ENCODE peak calls at places on chromosomes 1 and 21, in seven cellular contexts. One of them, this sample, is unnamed.
A peak's percentile ranks its signal among the peaks of the same experiment; 100 is the strongest.

GRCh38 chr1:73161418-73161817 is 879.1 kb upstream of the NEGR1 start:
- DNase-seq in kidney tubule cell: no peak
- DNase-seq in NT2/D1: no peak
- DNase-seq in stimulated activated CD4-positive, alpha-beta T cell treated with anti-CD3 and anti-CD28 coated beads, TNF-alpha, amount 100 ng/mL, for 4 hours: no peak
- DNase-seq in fibroblast of gingiva: no peak
- DNase-seq in Caco-2: no peak
- DNase-seq in BE2C: no peak
- DNase-seq in this sample: no peak

GRCh38 chr1:203215573-203215972 is 13.9 kb downstream of the CHIT1 start:
- DNase-seq in stimulated activated CD4-positive, alpha-beta T cell treated with anti-CD3 and anti-CD28 coated beads, TNF-alpha, amount 100 ng/mL, for 4 hours: no peak
- DNase-seq in kidney tubule cell: no peak
- DNase-seq in NT2/D1: no peak
- DNase-seq in BE2C: no peak
- DNase-seq in Caco-2: no peak
- DNase-seq in fibroblast of gingiva: no peak
- DNase-seq in this sample: no peak

GRCh38 chr1:248359415-248359814 is 2.0 kb upstream of the OR2T4 start:
- DNase-seq in BE2C: no peak
- DNase-seq in fibroblast of gingiva: no peak
- DNase-seq in kidney tubule cell: no peak
- DNase-seq in stimulated activated CD4-positive, alpha-beta T cell treated with anti-CD3 and anti-CD28 coated beads, TNF-alpha, amount 100 ng/mL, for 4 hours: no peak
- DNase-seq in Caco-2: no peak
- DNase-seq in NT2/D1: no peak
- DNase-seq in this sample: no peak

GRCh38 chr1:107867422-107867821 is 97.6 kb downstream of the VAV3 start:
- DNase-seq in stimulated activated CD4-positive, alpha-beta T cell treated with anti-CD3 and anti-CD28 coated beads, TNF-alpha, amount 100 ng/mL, for 4 hours: no peak
- DNase-seq in kidney tubule cell: no peak
- DNase-seq in NT2/D1: peak; percentile 91
- DNase-seq in fibroblast of gingiva: no peak
- DNase-seq in Caco-2: no peak
- DNase-seq in BE2C: no peak
- DNase-seq in this sample: no peak

GRCh38 chr1:205915354-205915990 is 27.8 kb downstream of the SLC26A9 start:
- DNase-seq in fibroblast of gingiva: no peak
- DNase-seq in NT2/D1: no peak
- DNase-seq in BE2C: no peak
- DNase-seq in kidney tubule cell: no peak
- DNase-seq in stimulated activated CD4-positive, alpha-beta T cell treated with anti-CD3 and anti-CD28 coated beads, TNF-alpha, amount 100 ng/mL, for 4 hours: no peak
- DNase-seq in Caco-2: no peak
- DNase-seq in this sample: no peak

GRCh38 chr1:85894651-85895050 is 186.4 kb upstream of the ZNHIT6 start:
- DNase-seq in kidney tubule cell: peak; percentile 38
- DNase-seq in Caco-2: no peak
- DNase-seq in NT2/D1: peak; percentile 23
- DNase-seq in stimulated activated CD4-positive, alpha-beta T cell treated with anti-CD3 and anti-CD28 coated beads, TNF-alpha, amount 100 ng/mL, for 4 hours: no peak
- DNase-seq in fibroblast of gingiva: peak; percentile 38
- DNase-seq in BE2C: peak; percentile 40
- DNase-seq in this sample: peak; percentile 7

GRCh38 chr1:82919828-82920227 is 1079.1 kb downstream of the TTLL7 start:
- DNase-seq in fibroblast of gingiva: no peak
- DNase-seq in Caco-2: no peak
- DNase-seq in kidney tubule cell: no peak
- DNase-seq in NT2/D1: no peak
- DNase-seq in stimulated activated CD4-positive, alpha-beta T cell treated with anti-CD3 and anti-CD28 coated beads, TNF-alpha, amount 100 ng/mL, for 4 hours: no peak
- DNase-seq in BE2C: no peak
- DNase-seq in this sample: no peak

GRCh38 chr1:55582078-55582477 is 366.9 kb upstream of the USP24 start:
- DNase-seq in BE2C: no peak
- DNase-seq in fibroblast of gingiva: peak; percentile 87
- DNase-seq in kidney tubule cell: no peak
- DNase-seq in stimulated activated CD4-positive, alpha-beta T cell treated with anti-CD3 and anti-CD28 coated beads, TNF-alpha, amount 100 ng/mL, for 4 hours: no peak
- DNase-seq in Caco-2: no peak
- DNase-seq in NT2/D1: no peak
- DNase-seq in this sample: no peak

GRCh38 chr21:38702196-38702595 is 103.5 kb upstream of the ETS2 start:
- DNase-seq in Caco-2: no peak
- DNase-seq in fibroblast of gingiva: no peak
- DNase-seq in kidney tubule cell: no peak
- DNase-seq in NT2/D1: no peak
- DNase-seq in stimulated activated CD4-positive, alpha-beta T cell treated with anti-CD3 and anti-CD28 coated beads, TNF-alpha, amount 100 ng/mL, for 4 hours: no peak
- DNase-seq in BE2C: no peak
- DNase-seq in this sample: no peak

GRCh38 chr1:32101233-32101681 is 6.6 kb upstream of the KPNA6 start:
- DNase-seq in Caco-2: no peak
- DNase-seq in NT2/D1: no peak
- DNase-seq in stimulated activated CD4-positive, alpha-beta T cell treated with anti-CD3 and anti-CD28 coated beads, TNF-alpha, amount 100 ng/mL, for 4 hours: no peak
- DNase-seq in kidney tubule cell: peak; percentile 22
- DNase-seq in fibroblast of gingiva: peak; percentile 54
- DNase-seq in BE2C: no peak
- DNase-seq in this sample: no peak

GRCh38 chr1:109238382-109238781 is 11.0 kb upstream of the CELSR2 start:
- DNase-seq in stimulated activated CD4-positive, alpha-beta T cell treated with anti-CD3 and anti-CD28 coated beads, TNF-alpha, amount 100 ng/mL, for 4 hours: no peak
- DNase-seq in fibroblast of gingiva: no peak
- DNase-seq in BE2C: no peak
- DNase-seq in kidney tubule cell: no peak
- DNase-seq in Caco-2: no peak
- DNase-seq in NT2/D1: no peak
- DNase-seq in this sample: no peak

This sample was measured in frontal cortex.